ENCODE peak calls at places on chromosome 11, in seven cellular contexts. A, J, P, C, V, O and N are unnamed samples.

GRCh38 chr11:77084581-77085191 is 17.9 kb downstream of the CAPN5 start:
- DNase-seq in P (no peak), J (no peak), O (no peak), V (no peak), A (no peak), C (no peak), N (no peak)

GRCh38 chr11:92687724-92688123 is 281.7 kb upstream of the MTNR1B start:
- DNase-seq in P (no peak), C (no peak), A (no peak), J (peak), O (no peak), V (no peak), N (peak)

GRCh38 chr11:61627831-61628753 is 47.2 kb upstream of the SYT7 start:
- DNase-seq in C (peak), J (peak), O (peak), A (peak), P (peak), V (peak), N (peak)

GRCh38 chr11:15707971-15708370 is 593.2 kb downstream of the INSC start:
- DNase-seq in C (no peak), A (peak), V (peak), P (peak), O (no peak), J (peak), N (no peak)

GRCh38 chr11:94879006-94879405 is 94.3 kb downstream of the CWC15 start:
- DNase-seq in A (no peak), J (no peak), V (no peak), O (no peak), C (no peak), P (no peak), N (no peak)

GRCh38 chr11:124329787-124330478 is 9.9 kb upstream of the OR8D2 start:
- DNase-seq in A (no peak), J (no peak), C (no peak), O (no peak), V (peak), P (peak), N (no peak)

GRCh38 chr11:61760946-61761345 is 8.5 kb downstream of the MYRF start:
- DNase-seq in A (no peak), C (no peak), P (no peak), V (no peak), J (no peak), O (no peak), N (no peak)

GRCh38 chr11:4539603-4540219 is 5.3 kb upstream of the OR52M1 start:
- DNase-seq in O (peak), C (peak), V (peak), P (peak), A (peak), J (peak), N (peak)

GRCh38 chr11:102446606-102447005 is 6.0 kb downstream of the TMEM123 start:
- DNase-seq in A (no peak), C (no peak), V (peak), P (peak), J (peak), O (no peak), N (no peak)

GRCh38 chr11:111878766-111879636 is at the start of the genes CFAP68 and FDXACB1:
- DNase-seq in V (peak), P (peak), C (peak), A (peak), O (peak), J (peak), N (peak)

GRCh38 chr11:33912405-33913361 is 20.8 kb upstream of the LMO2 start:
- DNase-seq in J (peak), C (peak), V (peak), A (no peak), P (peak), O (no peak), N (peak)

GRCh38 chr11:67451658-67451976 is 912 bp downstream of the GPR152 start:
- DNase-seq in V (no peak), C (no peak), P (no peak), J (no peak), O (no peak), A (no peak), N (no peak)

GRCh38 chr11:128290106-128290840 is 297.1 kb downstream of the ETS1 start:
- DNase-seq in C (peak), P (peak), A (peak), J (peak), O (peak), V (peak), N (peak)

GRCh38 chr11:64150481-64151239 is 15.3 kb downstream of the MACROD1 start:
- DNase-seq in P (no peak), J (no peak), A (no peak), C (no peak), V (no peak), O (no peak), N (no peak)

GRCh38 chr11:72745511-72745910 is 6.7 kb downstream of the ARAP1 start:
- DNase-seq in P (no peak), A (no peak), C (no peak), J (no peak), V (no peak), O (no peak), N (no peak)

GRCh38 chr11:82864268-82864667 is 36.0 kb downstream of the PRCP start:
- DNase-seq in V (peak), A (peak), O (no peak), P (peak), J (peak), C (no peak), N (peak)

GRCh38 chr11:23644443-23644842 is 784.2 kb upstream of the CCDC179 start:
- DNase-seq in O (no peak), A (no peak), J (peak), V (no peak), P (no peak), C (no peak), N (no peak)

GRCh38 chr11:4041731-4042391 is 52.7 kb upstream of the RRM1 start:
- DNase-seq in O (no peak), C (no peak), P (no peak), J (peak), V (peak), A (no peak), N (no peak)

DNA sequence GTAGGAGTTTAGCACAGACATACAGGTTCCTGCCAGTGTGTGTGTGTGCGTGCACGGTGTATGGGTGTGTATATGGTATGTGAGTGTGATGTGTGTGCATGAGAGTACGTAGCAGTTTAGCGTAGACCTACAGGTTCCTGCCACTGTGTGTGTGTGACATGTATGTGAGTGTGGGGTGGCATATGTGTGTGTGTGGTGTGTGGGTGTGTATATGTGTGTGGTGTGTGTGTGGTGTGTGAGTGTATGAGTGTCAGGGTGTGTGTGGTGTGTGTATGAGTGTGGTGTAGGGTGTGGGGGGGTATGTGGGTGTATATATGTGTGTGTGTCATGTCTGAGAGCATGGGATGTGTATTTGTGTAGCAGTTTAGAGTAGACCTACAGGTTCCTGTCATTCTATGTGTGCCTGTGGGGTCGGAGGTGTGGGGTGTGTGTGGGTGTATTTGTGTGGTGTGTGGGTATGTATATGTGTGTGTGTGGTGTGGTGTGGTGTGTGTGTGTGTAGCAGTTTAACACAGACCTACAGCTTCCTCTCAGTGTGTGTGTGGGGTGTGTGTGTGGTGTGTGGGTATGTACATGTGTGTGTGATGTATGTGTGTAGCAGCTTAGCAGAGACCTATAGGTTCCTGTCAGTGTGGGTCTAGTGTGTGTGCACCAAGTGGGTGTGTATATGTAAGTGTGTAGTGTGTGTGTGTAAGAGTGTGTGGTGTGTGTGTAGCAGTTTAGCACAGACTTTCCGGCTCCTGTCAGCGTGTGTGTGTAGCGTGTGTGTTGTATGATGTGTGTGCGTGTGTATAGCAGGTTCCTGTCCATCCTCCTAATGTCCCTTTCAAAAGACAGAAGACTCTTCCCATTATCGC is 31.8 kb upstream of the TBCEL start:
- DNase-seq in P (no peak), J (no peak), O (no peak), A (no peak), V (no peak), C (no peak), N (no peak)
- H3K23ac ChIP-seq in P (peak), J (peak), O (no peak), A (peak), V (no peak), C (peak), N (peak)

DNA sequence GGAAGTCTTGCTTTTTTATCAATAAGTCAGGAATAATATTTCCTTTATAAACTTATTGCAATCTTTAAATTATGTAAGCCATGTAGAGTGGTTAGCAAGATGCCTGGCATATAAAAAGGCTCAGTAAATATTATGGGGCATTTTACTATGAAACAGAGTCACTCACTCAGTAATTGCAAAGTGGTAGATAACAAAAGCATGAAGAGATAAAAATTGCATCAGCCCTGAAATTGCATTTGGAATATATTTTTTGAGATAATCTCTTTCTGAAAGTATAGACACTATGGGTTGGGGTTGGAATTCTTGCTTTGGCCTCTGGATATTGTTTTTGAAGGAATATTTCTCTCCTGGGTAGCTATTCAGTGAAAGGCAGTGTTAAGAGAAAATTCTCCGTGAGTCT is 188.6 kb downstream of the JRKL start:
- DNase-seq in J (no peak), V (no peak), P (no peak), A (no peak), O (no peak), C (no peak), N (no peak)
- H3K4ac ChIP-seq in J (no peak), V (no peak), P (no peak), A (no peak), O (no peak), C (no peak), N (no peak)

GRCh38 chr11:70327717-70328116 is 57.2 kb downstream of the PPFIA1 start:
- DNase-seq in J (no peak), P (no peak), A (no peak), C (no peak), O (no peak), V (no peak), N (no peak)
- H3K23ac ChIP-seq in J (no peak), P (no peak), A (no peak), C (no peak), O (no peak), V (no peak), N (no peak)

GRCh38 chr11:119583585-119583984 is 145.4 kb downstream of the NECTIN1 start:
- DNase-seq in V (no peak), C (no peak), J (no peak), P (no peak), O (no peak), A (no peak), N (no peak)

GRCh38 chr11:119584193-119585037 is 144.6 kb downstream of the NECTIN1 start:
- DNase-seq in P (peak), C (peak), V (peak), O (peak), A (peak), J (peak), N (no peak)

GRCh38 chr11:119586181-119586580 is 142.8 kb downstream of the NECTIN1 start:
- DNase-seq in A (no peak), O (no peak), P (no peak), J (no peak), V (no peak), C (no peak), N (no peak)

GRCh38 chr11:119589011-119589410 is 140.0 kb downstream of the NECTIN1 start:
- DNase-seq in J (no peak), A (no peak), O (no peak), V (no peak), C (no peak), P (no peak), N (no peak)

GRCh38 chr11:119585038-119585666 is 143.8 kb downstream of the NECTIN1 start:
- DNase-seq in A (peak), P (no peak), J (peak), V (no peak), O (peak), C (peak), N (no peak)
- H3K4ac ChIP-seq in A (no peak), P (peak), J (peak), V (no peak), O (no peak), C (no peak), N (peak)